ENCODE peak calls at places on chromosomes 13 and 19, in four cellular contexts. L is HCT116, E is PC-3, N is hepatocyte. M is an unnamed sample.

GRCh38 chr13:21668665-21669599 is 1.9 kb upstream of the FGF9 start:
- DNase-seq in L (no peak), E (no peak), N (peak), M (peak)

GRCh38 chr13:101210774-101211173 is 205.5 kb downstream of the NALCN start:
- DNase-seq in L (no peak), E (peak), N (no peak), M (no peak)

GRCh38 chr13:75195479-75196111 is 286.4 kb downstream of the TBC1D4 start:
- DNase-seq in L (no peak), E (no peak), N (no peak), M (no peak)

GRCh38 chr13:99731747-99732146 is 230.5 kb downstream of the TM9SF2 start:
- DNase-seq in L (no peak), E (no peak), N (no peak), M (no peak)

GRCh38 chr13:101691326-101691725 is 238.9 kb downstream of the ITGBL1 start:
- DNase-seq in L (no peak), E (peak), N (no peak), M (no peak)

GRCh38 chr19:4987286-4987685 is 18.4 kb downstream of the KDM4B start:
- DNase-seq in L (no peak), E (no peak), N (no peak), M (no peak)

GRCh38 chr13:112932971-112933370 is 36.0 kb upstream of the MCF2L start:
- DNase-seq in L (no peak), E (no peak), N (no peak), M (no peak)

GRCh38 chr19:45276284-45276687 is 25.2 kb downstream of the MARK4 start:
- DNase-seq in L (no peak), E (no peak), N (peak), M (no peak)

GRCh38 chr19:9132422-9132821 is 5.7 kb upstream of the OR7G3 start:
- DNase-seq in L (no peak), E (no peak), N (no peak), M (no peak)

GRCh38 chr19:18842166-18842565 is 10.4 kb downstream of the UPF1 start:
- DNase-seq in L (no peak), E (no peak), N (no peak), M (no peak)

GRCh38 chr13:57629391-57629804 is 2.1 kb upstream of the PCDH17 start:
- DNase-seq in L (no peak), E (no peak), N (peak), M (no peak)

GRCh38 chr19:5880604-5881078 is 10.3 kb upstream of the FUT5 start:
- DNase-seq in L (no peak), E (no peak), N (peak), M (no peak)

GRCh38 chr19:53991224-53992113 is at the start of gene CACNG6:
- DNase-seq in L (no peak), E (peak), N (peak), M (no peak)

GRCh38 chr13:22427041-22427440 is 753.7 kb upstream of the SGCG start:
- DNase-seq in L (no peak), E (no peak), N (no peak), M (no peak)

GRCh38 chr19:38190061-38190460 is 34.0 kb downstream of the DPF1 start:
- DNase-seq in L (no peak), E (no peak), N (no peak), M (no peak)

GRCh38 chr13:42048625-42049453 is at the start of gene DGKH:
- DNase-seq in L (peak), E (peak), N (peak), M (peak)

GRCh38 chr13:23608704-23609413 is 38.6 kb downstream of the TNFRSF19 start:
- DNase-seq in L (no peak), E (no peak), N (no peak), M (no peak)

GRCh38 chr19:55208880-55209429 is 346 bp downstream of the PTPRH start:
- DNase-seq in L (no peak), E (no peak), N (no peak), M (no peak)

GRCh38 chr19:41541990-41542584 is 33.9 kb upstream of the CEACAM21 start:
- DNase-seq in L (peak), E (peak), N (no peak), M (no peak)

GRCh38 chr19:7681336-7682174 is 922 bp downstream of the TRAPPC5 start:
- DNase-seq in L (peak), E (peak), N (peak), M (peak)

GRCh38 chr19:47035127-47035494 is 13.3 kb downstream of the TMEM160 start:
- DNase-seq in L (no peak), E (peak), N (no peak), M (no peak)

GRCh38 chr19:47039239-47039874 is 9.1 kb downstream of the TMEM160 start:
- DNase-seq in L (no peak), E (no peak), N (no peak), M (no peak)

GRCh38 chr19:47035495-47036232 is 12.8 kb downstream of the TMEM160 start:
- DNase-seq in L (peak), E (peak), N (peak), M (peak)

GRCh38 chr19:47037766-47038165 is 10.7 kb downstream of the TMEM160 start:
- DNase-seq in L (no peak), E (no peak), N (no peak), M (no peak)

GRCh38 chr19:47036233-47036651 is 12.2 kb downstream of the TMEM160 start:
- DNase-seq in L (no peak), E (peak), N (peak), M (peak)
- H3K27ac ChIP-seq in L (peak), E (peak), N (peak), M (no peak)

GRCh38 chr19:50909240-50910070 is 1.7 kb downstream of the KLK4 start:
- DNase-seq in L (peak), E (peak), N (peak), M (no peak)

GRCh38 chr19:50912727-50913716 is 1.8 kb upstream of the KLK4 start:
- DNase-seq in L (no peak), E (no peak), N (peak), M (no peak)

GRCh38 chr19:50910722-50911121 is 473 bp downstream of the KLK4 start:
- DNase-seq in L (no peak), E (no peak), N (no peak), M (no peak)

GRCh38 chr19:50912102-50912599 is 956 bp upstream of the KLK4 start:
- DNase-seq in L (no peak), E (no peak), N (no peak), M (no peak)

DNA sequence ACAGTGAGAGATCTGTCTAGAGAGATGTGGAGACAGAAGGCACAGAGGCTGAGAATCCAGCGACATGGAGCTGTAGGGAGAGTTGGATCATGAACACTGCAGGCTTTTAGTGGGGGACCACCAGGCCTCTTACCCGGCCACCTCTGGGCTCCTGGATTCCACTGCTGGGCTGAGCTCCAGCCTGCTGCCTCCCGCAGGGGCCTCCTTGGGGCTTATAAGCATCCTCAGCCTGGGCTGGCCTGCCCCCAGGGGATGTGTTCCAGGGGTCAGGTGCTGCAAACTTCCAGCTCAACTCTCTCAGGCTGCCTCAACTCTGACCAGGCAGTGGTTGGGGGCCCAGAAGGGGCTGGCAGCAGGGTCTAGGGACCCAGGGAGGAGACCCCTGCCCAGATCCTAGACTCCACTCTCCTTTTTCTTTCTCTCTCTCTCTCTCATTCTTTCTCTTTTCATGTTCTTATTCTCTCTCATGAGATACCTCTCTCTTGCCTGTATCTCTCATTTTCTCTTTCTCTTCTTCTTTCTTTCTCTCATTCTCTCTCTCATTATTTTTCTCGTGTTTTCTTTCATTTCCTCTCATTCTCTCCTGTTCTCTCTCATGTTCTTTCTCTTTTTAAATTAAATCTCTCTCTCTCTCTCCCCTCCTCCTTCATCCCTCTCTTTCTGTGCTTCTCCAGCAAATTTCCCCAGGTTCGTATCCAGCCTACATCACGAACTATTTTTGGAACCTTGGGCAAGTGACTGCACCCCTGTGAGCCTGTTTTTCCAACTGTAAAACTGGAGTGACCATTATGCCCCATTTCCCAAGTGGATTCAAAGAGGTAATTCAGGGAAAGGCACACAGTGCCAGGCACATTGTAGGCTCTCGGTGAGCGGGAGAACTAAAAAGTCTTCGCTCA is at the start of gene KLK4:
- DNase-seq in L (no peak), E (no peak), N (no peak), M (no peak)
- TF ChIP-seq EZH2 in L (no peak), E (no peak), N (no peak), M (no peak)

GRCh38 chr13:108924154-108924940 is 294.9 kb downstream of the MYO16 start:
- DNase-seq in L (no peak), E (no peak), N (no peak), M (no peak)
- TF ChIP-seq EZH2phosphoT487 in L (no peak), E (no peak), N (no peak), M (no peak)

GRCh38 chr13:45016792-45017425 is 27.6 kb downstream of the GPALPP1 start:
- DNase-seq in L (no peak), E (no peak), N (no peak), M (no peak)
- H3K27ac ChIP-seq in L (no peak), E (no peak), N (no peak), M (no peak)